ENCODE peak calls at places on chromosome 16, in ten cellular contexts. One of them, this sample, is unnamed.
A peak's percentile ranks its signal among the peaks of the same experiment; 100 is the strongest.

GRCh38 chr16:75534560-75535205 is 1.2 kb downstream of the CHST5 start:
- DNase-seq in HTR-8/SVneo: no peak
- DNase-seq in kidney epithelial cell: no peak
- DNase-seq in Calu3: no peak
- DNase-seq in NCI-H446 treated with DMSO at 0.1 percent for 48 hours: no peak
- DNase-seq in HEK293T: no peak
- DNase-seq in H9: no peak
- DNase-seq in left colon: no peak
- DNase-seq in activated T-helper 1 cell treated with anti-CD3 and anti-CD28 coated beads, Interleukin-2, amount 50 U/mL, for 16 hours: no peak
- DNase-seq in T follicular helper cell: no peak
- DNase-seq in this sample: no peak

GRCh38 chr16:58732545-58733247 is 1.4 kb downstream of the GOT2 start:
- DNase-seq in HTR-8/SVneo: no peak
- DNase-seq in kidney epithelial cell: peak; percentile 14
- DNase-seq in Calu3: no peak
- DNase-seq in NCI-H446 treated with DMSO at 0.1 percent for 48 hours: no peak
- DNase-seq in HEK293T: no peak
- DNase-seq in H9: no peak
- DNase-seq in left colon: no peak
- DNase-seq in activated T-helper 1 cell treated with anti-CD3 and anti-CD28 coated beads, Interleukin-2, amount 50 U/mL, for 16 hours: no peak
- DNase-seq in T follicular helper cell: no peak
- DNase-seq in this sample: peak; percentile 17

GRCh38 chr16:17409894-17410293 is 60.9 kb downstream of the XYLT1 start:
- DNase-seq in HTR-8/SVneo: no peak
- DNase-seq in kidney epithelial cell: no peak
- DNase-seq in Calu3: no peak
- DNase-seq in NCI-H446 treated with DMSO at 0.1 percent for 48 hours: no peak
- DNase-seq in HEK293T: no peak
- DNase-seq in H9: no peak
- DNase-seq in left colon: no peak
- DNase-seq in activated T-helper 1 cell treated with anti-CD3 and anti-CD28 coated beads, Interleukin-2, amount 50 U/mL, for 16 hours: no peak
- DNase-seq in T follicular helper cell: no peak
- DNase-seq in this sample: peak; percentile 68

GRCh38 chr16:50816901-50817555 is 75.1 kb downstream of the CYLD start:
- DNase-seq in HTR-8/SVneo: no peak
- DNase-seq in kidney epithelial cell: no peak
- DNase-seq in Calu3: no peak
- DNase-seq in NCI-H446 treated with DMSO at 0.1 percent for 48 hours: no peak
- DNase-seq in HEK293T: no peak
- DNase-seq in H9: no peak
- DNase-seq in left colon: no peak
- DNase-seq in activated T-helper 1 cell treated with anti-CD3 and anti-CD28 coated beads, Interleukin-2, amount 50 U/mL, for 16 hours: no peak
- DNase-seq in T follicular helper cell: no peak
- DNase-seq in this sample: no peak

GRCh38 chr16:89442588-89442987 is 47.8 kb downstream of the ANKRD11 start:
- DNase-seq in HTR-8/SVneo: no peak
- DNase-seq in kidney epithelial cell: no peak
- DNase-seq in Calu3: peak; percentile 15
- DNase-seq in NCI-H446 treated with DMSO at 0.1 percent for 48 hours: no peak
- DNase-seq in HEK293T: no peak
- DNase-seq in H9: no peak
- DNase-seq in left colon: no peak
- DNase-seq in activated T-helper 1 cell treated with anti-CD3 and anti-CD28 coated beads, Interleukin-2, amount 50 U/mL, for 16 hours: no peak
- DNase-seq in T follicular helper cell: no peak
- DNase-seq in this sample: no peak

GRCh38 chr16:30953111-30953510 is 4.2 kb downstream of the ORAI3 start:
- DNase-seq in HTR-8/SVneo: no peak
- DNase-seq in kidney epithelial cell: no peak
- DNase-seq in Calu3: no peak
- DNase-seq in NCI-H446 treated with DMSO at 0.1 percent for 48 hours: no peak
- DNase-seq in HEK293T: no peak
- DNase-seq in H9: no peak
- DNase-seq in left colon: no peak
- DNase-seq in activated T-helper 1 cell treated with anti-CD3 and anti-CD28 coated beads, Interleukin-2, amount 50 U/mL, for 16 hours: no peak
- DNase-seq in T follicular helper cell: no peak
- DNase-seq in this sample: no peak

GRCh38 chr16:27314161-27314723 is 468 bp downstream of the IL4R start:
- DNase-seq in HTR-8/SVneo: peak; percentile 61
- DNase-seq in kidney epithelial cell: peak; percentile 61
- DNase-seq in Calu3: peak; percentile 61
- DNase-seq in NCI-H446 treated with DMSO at 0.1 percent for 48 hours: no peak
- DNase-seq in HEK293T: peak; percentile 29
- DNase-seq in H9: no peak
- DNase-seq in left colon: peak; percentile 60
- DNase-seq in activated T-helper 1 cell treated with anti-CD3 and anti-CD28 coated beads, Interleukin-2, amount 50 U/mL, for 16 hours: no peak
- DNase-seq in T follicular helper cell: no peak
- DNase-seq in this sample: no peak

GRCh38 chr16:66695935-66696668 is 441 bp downstream of the CMTM4 start:
- DNase-seq in HTR-8/SVneo: peak; percentile 38
- DNase-seq in kidney epithelial cell: no peak
- DNase-seq in Calu3: peak; percentile 64
- DNase-seq in NCI-H446 treated with DMSO at 0.1 percent for 48 hours: no peak
- DNase-seq in HEK293T: no peak
- DNase-seq in H9: peak; percentile 68
- DNase-seq in left colon: peak; percentile 79
- DNase-seq in activated T-helper 1 cell treated with anti-CD3 and anti-CD28 coated beads, Interleukin-2, amount 50 U/mL, for 16 hours: no peak
- DNase-seq in T follicular helper cell: no peak
- DNase-seq in this sample: no peak

GRCh38 chr16:54936086-54936978 is 5.7 kb downstream of the IRX5 start:
- DNase-seq in HTR-8/SVneo: no peak
- DNase-seq in kidney epithelial cell: no peak
- DNase-seq in Calu3: no peak
- DNase-seq in NCI-H446 treated with DMSO at 0.1 percent for 48 hours: no peak
- DNase-seq in HEK293T: no peak
- DNase-seq in H9: peak; percentile 63
- DNase-seq in left colon: peak; percentile 21
- DNase-seq in activated T-helper 1 cell treated with anti-CD3 and anti-CD28 coated beads, Interleukin-2, amount 50 U/mL, for 16 hours: no peak
- DNase-seq in T follicular helper cell: no peak
- DNase-seq in this sample: no peak

GRCh38 chr16:65702707-65703402 is 581.0 kb upstream of the CDH11 start:
- DNase-seq in HTR-8/SVneo: no peak
- DNase-seq in kidney epithelial cell: no peak
- DNase-seq in Calu3: no peak
- DNase-seq in NCI-H446 treated with DMSO at 0.1 percent for 48 hours: no peak
- DNase-seq in HEK293T: no peak
- DNase-seq in H9: no peak
- DNase-seq in left colon: no peak
- DNase-seq in activated T-helper 1 cell treated with anti-CD3 and anti-CD28 coated beads, Interleukin-2, amount 50 U/mL, for 16 hours: no peak
- DNase-seq in T follicular helper cell: no peak
- DNase-seq in this sample: no peak

GRCh38 chr16:12235110-12235509 is 258.6 kb downstream of the SNX29 start:
- DNase-seq in HTR-8/SVneo: no peak
- DNase-seq in kidney epithelial cell: no peak
- DNase-seq in Calu3: no peak
- DNase-seq in NCI-H446 treated with DMSO at 0.1 percent for 48 hours: peak; percentile 61
- DNase-seq in HEK293T: no peak
- DNase-seq in H9: no peak
- DNase-seq in left colon: no peak
- DNase-seq in activated T-helper 1 cell treated with anti-CD3 and anti-CD28 coated beads, Interleukin-2, amount 50 U/mL, for 16 hours: no peak
- DNase-seq in T follicular helper cell: no peak
- DNase-seq in this sample: no peak

GRCh38 chr16:79595261-79595660 is 5.3 kb downstream of the MAF start:
- DNase-seq in HTR-8/SVneo: no peak
- DNase-seq in kidney epithelial cell: no peak
- DNase-seq in Calu3: no peak
- DNase-seq in NCI-H446 treated with DMSO at 0.1 percent for 48 hours: no peak
- DNase-seq in HEK293T: no peak
- DNase-seq in H9: no peak
- DNase-seq in left colon: no peak
- DNase-seq in activated T-helper 1 cell treated with anti-CD3 and anti-CD28 coated beads, Interleukin-2, amount 50 U/mL, for 16 hours: no peak
- DNase-seq in T follicular helper cell: no peak
- DNase-seq in this sample: no peak

GRCh38 chr16:50304467-50305440 is 38.4 kb downstream of the ADCY7 start:
- DNase-seq in HTR-8/SVneo: no peak
- DNase-seq in kidney epithelial cell: no peak
- DNase-seq in Calu3: no peak
- DNase-seq in NCI-H446 treated with DMSO at 0.1 percent for 48 hours: no peak
- DNase-seq in HEK293T: no peak
- DNase-seq in H9: peak; percentile 13
- DNase-seq in left colon: peak; percentile 3
- DNase-seq in activated T-helper 1 cell treated with anti-CD3 and anti-CD28 coated beads, Interleukin-2, amount 50 U/mL, for 16 hours: no peak
- DNase-seq in T follicular helper cell: no peak
- DNase-seq in this sample: no peak

GRCh38 chr16:9092963-9093477 is 1.6 kb downstream of the HAPSTR1 start:
- DNase-seq in HTR-8/SVneo: no peak
- DNase-seq in kidney epithelial cell: no peak
- DNase-seq in Calu3: no peak
- DNase-seq in NCI-H446 treated with DMSO at 0.1 percent for 48 hours: no peak
- DNase-seq in HEK293T: no peak
- DNase-seq in H9: no peak
- DNase-seq in left colon: peak; percentile 47
- DNase-seq in activated T-helper 1 cell treated with anti-CD3 and anti-CD28 coated beads, Interleukin-2, amount 50 U/mL, for 16 hours: peak; percentile 13
- DNase-seq in T follicular helper cell: peak; percentile 10
- DNase-seq in this sample: no peak

GRCh38 chr16:57579361-57579665 is 36.9 kb downstream of the ADGRG5 start:
- DNase-seq in HTR-8/SVneo: no peak
- DNase-seq in kidney epithelial cell: no peak
- DNase-seq in Calu3: no peak
- DNase-seq in NCI-H446 treated with DMSO at 0.1 percent for 48 hours: no peak
- DNase-seq in HEK293T: no peak
- DNase-seq in H9: peak; percentile 19
- DNase-seq in left colon: no peak
- DNase-seq in activated T-helper 1 cell treated with anti-CD3 and anti-CD28 coated beads, Interleukin-2, amount 50 U/mL, for 16 hours: no peak
- DNase-seq in T follicular helper cell: no peak
- DNase-seq in this sample: no peak

GRCh38 chr16:58348986-58349385 is 43.3 kb upstream of the GINS3 start:
- DNase-seq in HTR-8/SVneo: no peak
- DNase-seq in kidney epithelial cell: no peak
- DNase-seq in Calu3: no peak
- DNase-seq in NCI-H446 treated with DMSO at 0.1 percent for 48 hours: no peak
- DNase-seq in HEK293T: no peak
- DNase-seq in H9: no peak
- DNase-seq in left colon: no peak
- DNase-seq in activated T-helper 1 cell treated with anti-CD3 and anti-CD28 coated beads, Interleukin-2, amount 50 U/mL, for 16 hours: no peak
- DNase-seq in T follicular helper cell: no peak
- DNase-seq in this sample: no peak

GRCh38 chr16:81432899-81433560 is 11.6 kb upstream of the CMIP start:
- DNase-seq in HTR-8/SVneo: no peak
- DNase-seq in kidney epithelial cell: no peak
- DNase-seq in Calu3: no peak
- DNase-seq in NCI-H446 treated with DMSO at 0.1 percent for 48 hours: no peak
- DNase-seq in HEK293T: no peak
- DNase-seq in H9: peak; percentile 59
- DNase-seq in left colon: no peak
- DNase-seq in activated T-helper 1 cell treated with anti-CD3 and anti-CD28 coated beads, Interleukin-2, amount 50 U/mL, for 16 hours: no peak
- DNase-seq in T follicular helper cell: no peak
- DNase-seq in this sample: no peak

GRCh38 chr16:2535644-2536021 is 2.2 kb upstream of the PDPK1 start:
- DNase-seq in HTR-8/SVneo: no peak
- DNase-seq in kidney epithelial cell: no peak
- DNase-seq in Calu3: no peak
- DNase-seq in NCI-H446 treated with DMSO at 0.1 percent for 48 hours: no peak
- DNase-seq in HEK293T: no peak
- DNase-seq in H9: no peak
- DNase-seq in left colon: peak; percentile 19
- DNase-seq in activated T-helper 1 cell treated with anti-CD3 and anti-CD28 coated beads, Interleukin-2, amount 50 U/mL, for 16 hours: no peak
- DNase-seq in T follicular helper cell: no peak
- DNase-seq in this sample: no peak

GRCh38 chr16:52547001-52547833 is at the start of gene TOX3:
- DNase-seq in HTR-8/SVneo: no peak
- DNase-seq in kidney epithelial cell: no peak
- DNase-seq in Calu3: peak; percentile 77
- DNase-seq in NCI-H446 treated with DMSO at 0.1 percent for 48 hours: no peak
- DNase-seq in HEK293T: peak; percentile 19
- DNase-seq in H9: peak; percentile 65
- DNase-seq in left colon: peak; percentile 73
- DNase-seq in activated T-helper 1 cell treated with anti-CD3 and anti-CD28 coated beads, Interleukin-2, amount 50 U/mL, for 16 hours: no peak
- DNase-seq in T follicular helper cell: no peak
- DNase-seq in this sample: no peak

GRCh38 chr16:49587051-49587450 is 213.4 kb downstream of the C16orf78 start:
- DNase-seq in HTR-8/SVneo: no peak
- DNase-seq in kidney epithelial cell: no peak
- DNase-seq in Calu3: no peak
- DNase-seq in NCI-H446 treated with DMSO at 0.1 percent for 48 hours: no peak
- DNase-seq in HEK293T: no peak
- DNase-seq in H9: no peak
- DNase-seq in left colon: no peak
- DNase-seq in activated T-helper 1 cell treated with anti-CD3 and anti-CD28 coated beads, Interleukin-2, amount 50 U/mL, for 16 hours: no peak
- DNase-seq in T follicular helper cell: no peak
- DNase-seq in this sample: no peak

GRCh38 chr16:15732416-15732815 is 82.4 kb downstream of the NDE1 start:
- DNase-seq in HTR-8/SVneo: no peak
- DNase-seq in kidney epithelial cell: no peak
- DNase-seq in Calu3: no peak
- DNase-seq in NCI-H446 treated with DMSO at 0.1 percent for 48 hours: no peak
- DNase-seq in HEK293T: no peak
- DNase-seq in H9: no peak
- DNase-seq in left colon: no peak
- DNase-seq in activated T-helper 1 cell treated with anti-CD3 and anti-CD28 coated beads, Interleukin-2, amount 50 U/mL, for 16 hours: no peak
- DNase-seq in T follicular helper cell: no peak
- DNase-seq in this sample: no peak

GRCh38 chr16:83513006-83513755 is 294.6 kb upstream of the HSBP1 start:
- DNase-seq in HTR-8/SVneo: peak; percentile 69
- DNase-seq in kidney epithelial cell: peak; percentile 61
- DNase-seq in Calu3: no peak
- DNase-seq in NCI-H446 treated with DMSO at 0.1 percent for 48 hours: no peak
- DNase-seq in HEK293T: no peak
- DNase-seq in H9: no peak
- DNase-seq in left colon: no peak
- DNase-seq in activated T-helper 1 cell treated with anti-CD3 and anti-CD28 coated beads, Interleukin-2, amount 50 U/mL, for 16 hours: no peak
- DNase-seq in T follicular helper cell: no peak
- DNase-seq in this sample: no peak

GRCh38 chr16:11299865-11300559 is 18.9 kb upstream of the PRM1 start:
- DNase-seq in HTR-8/SVneo: no peak
- DNase-seq in kidney epithelial cell: no peak
- DNase-seq in Calu3: no peak
- DNase-seq in NCI-H446 treated with DMSO at 0.1 percent for 48 hours: no peak
- DNase-seq in HEK293T: no peak
- DNase-seq in H9: no peak
- DNase-seq in left colon: no peak
- DNase-seq in activated T-helper 1 cell treated with anti-CD3 and anti-CD28 coated beads, Interleukin-2, amount 50 U/mL, for 16 hours: no peak
- DNase-seq in T follicular helper cell: no peak
- DNase-seq in this sample: no peak

GRCh38 chr16:19777061-19777460 is 59.0 kb downstream of the IQCK start:
- DNase-seq in HTR-8/SVneo: no peak
- DNase-seq in kidney epithelial cell: no peak
- DNase-seq in Calu3: no peak
- DNase-seq in NCI-H446 treated with DMSO at 0.1 percent for 48 hours: no peak
- DNase-seq in HEK293T: no peak
- DNase-seq in H9: no peak
- DNase-seq in left colon: no peak
- DNase-seq in activated T-helper 1 cell treated with anti-CD3 and anti-CD28 coated beads, Interleukin-2, amount 50 U/mL, for 16 hours: no peak
- DNase-seq in T follicular helper cell: no peak
- DNase-seq in this sample: no peak

GRCh38 chr16:13306153-13306552 is 404.8 kb downstream of the SHISA9 start:
- DNase-seq in HTR-8/SVneo: no peak
- DNase-seq in kidney epithelial cell: no peak
- DNase-seq in Calu3: no peak
- DNase-seq in NCI-H446 treated with DMSO at 0.1 percent for 48 hours: no peak
- DNase-seq in HEK293T: no peak
- DNase-seq in H9: no peak
- DNase-seq in left colon: no peak
- DNase-seq in activated T-helper 1 cell treated with anti-CD3 and anti-CD28 coated beads, Interleukin-2, amount 50 U/mL, for 16 hours: no peak
- DNase-seq in T follicular helper cell: no peak
- DNase-seq in this sample: no peak

GRCh38 chr16:4790261-4790660 is 2.1 kb upstream of the SEPTIN12 start:
- DNase-seq in HTR-8/SVneo: no peak
- DNase-seq in kidney epithelial cell: no peak
- DNase-seq in Calu3: no peak
- DNase-seq in NCI-H446 treated with DMSO at 0.1 percent for 48 hours: no peak
- DNase-seq in HEK293T: no peak
- DNase-seq in H9: no peak
- DNase-seq in left colon: no peak
- DNase-seq in activated T-helper 1 cell treated with anti-CD3 and anti-CD28 coated beads, Interleukin-2, amount 50 U/mL, for 16 hours: no peak
- DNase-seq in T follicular helper cell: no peak
- DNase-seq in this sample: no peak

GRCh38 chr16:11370084-11370931 is 25.0 kb downstream of the RMI2 start:
- DNase-seq in HTR-8/SVneo: no peak
- DNase-seq in kidney epithelial cell: peak; percentile 72
- DNase-seq in Calu3: no peak
- DNase-seq in NCI-H446 treated with DMSO at 0.1 percent for 48 hours: no peak
- DNase-seq in HEK293T: no peak
- DNase-seq in H9: no peak
- DNase-seq in left colon: no peak
- DNase-seq in activated T-helper 1 cell treated with anti-CD3 and anti-CD28 coated beads, Interleukin-2, amount 50 U/mL, for 16 hours: no peak
- DNase-seq in T follicular helper cell: no peak
- DNase-seq in this sample: no peak

GRCh38 chr16:58048494-58048893 is 22.9 kb downstream of the MMP15 start:
- DNase-seq in HTR-8/SVneo: no peak
- DNase-seq in kidney epithelial cell: no peak
- DNase-seq in Calu3: no peak
- DNase-seq in NCI-H446 treated with DMSO at 0.1 percent for 48 hours: no peak
- DNase-seq in HEK293T: no peak
- DNase-seq in H9: no peak
- DNase-seq in left colon: no peak
- DNase-seq in activated T-helper 1 cell treated with anti-CD3 and anti-CD28 coated beads, Interleukin-2, amount 50 U/mL, for 16 hours: no peak
- DNase-seq in T follicular helper cell: no peak
- DNase-seq in this sample: no peak